ENCODE peak calls at places on chromosomes 5 and 9, in eight cellular contexts. P, U, Z, G, S, F, W and I are unnamed samples.

GRCh38 chr9:135070964-135071735 is 16.3 kb upstream of the OLFM1 start:
- DNase-seq in P (no peak), U (peak; percentile 2), Z (no peak), G (no peak), S (no peak), F (no peak), W (no peak), I (no peak)

GRCh38 chr9:136532799-136533774 is 12.8 kb downstream of the NOTCH1 start:
- DNase-seq in P (no peak), U (no peak), Z (no peak), G (no peak), S (no peak), F (no peak), W (no peak), I (no peak)

GRCh38 chr9:136336156-136336860 is 9.0 kb downstream of the GPSM1 start:
- DNase-seq in P (no peak), U (no peak), Z (no peak), G (no peak), S (no peak), F (no peak), W (no peak), I (no peak)

GRCh38 chr9:131281119-131281965 is 5.0 kb upstream of the FAM78A start:
- DNase-seq in P (no peak), U (no peak), Z (no peak), G (no peak), S (no peak), F (no peak), W (no peak), I (no peak)

GRCh38 chr9:120500733-120501132 is 79.2 kb downstream of the CDK5RAP2 start:
- DNase-seq in P (no peak), U (no peak), Z (no peak), G (no peak), S (no peak), F (no peak), W (no peak), I (no peak)

GRCh38 chr9:130372057-130372456 is 72.7 kb upstream of the ASS1 start:
- DNase-seq in P (peak; percentile 9), U (no peak), Z (no peak), G (peak; percentile 26), S (no peak), F (no peak), W (no peak), I (no peak)

GRCh38 chr5:133681896-133682295 is 69.6 kb upstream of the FSTL4 start:
- DNase-seq in P (no peak), U (no peak), Z (no peak), G (no peak), S (no peak), F (no peak), W (no peak), I (no peak)

GRCh38 chr9:80509358-80509757 is 937.6 kb downstream of the TLE4 start:
- DNase-seq in P (no peak), U (no peak), Z (no peak), G (peak; percentile 3), S (no peak), F (no peak), W (no peak), I (no peak)

GRCh38 chr5:124056326-124057160 is 544.6 kb downstream of the CSNK1G3 start:
- DNase-seq in P (no peak), U (peak; percentile 46), Z (no peak), G (no peak), S (no peak), F (no peak), W (no peak), I (no peak)

GRCh38 chr5:89292461-89292860 is 409.5 kb upstream of the MEF2C start:
- DNase-seq in P (no peak), U (no peak), Z (no peak), G (no peak), S (no peak), F (no peak), W (no peak), I (no peak)

GRCh38 chr9:7042124-7042523 is 284.4 kb downstream of the KDM4C start:
- DNase-seq in P (peak; percentile 59), U (no peak), Z (no peak), G (peak; percentile 51), S (no peak), F (no peak), W (no peak), I (no peak)

GRCh38 chr5:74605759-74606158 is 34.8 kb downstream of the ENC1 start:
- DNase-seq in P (no peak), U (no peak), Z (no peak), G (peak; percentile 57), S (no peak), F (no peak), W (no peak), I (no peak)

DNA sequence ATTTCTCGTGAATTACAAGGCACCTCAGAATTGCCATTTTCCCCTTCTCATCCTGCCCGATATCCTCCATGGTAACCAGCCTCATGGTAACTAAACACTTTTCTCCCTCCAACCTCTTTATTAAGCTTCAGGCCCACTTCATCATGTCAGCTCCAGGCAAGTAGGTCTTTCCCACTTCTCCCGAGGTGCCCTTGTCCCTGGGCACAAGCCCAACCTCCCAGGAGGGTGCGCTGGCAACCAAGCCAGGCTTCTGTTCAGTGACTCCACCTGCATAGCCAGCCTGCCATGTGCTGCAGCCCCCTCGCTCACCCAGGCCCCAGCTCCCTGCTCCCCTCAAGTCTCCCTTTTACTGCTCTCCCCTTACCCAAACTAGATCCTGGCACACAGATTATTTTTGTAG is 47.4 kb upstream of the AFAP1L1 start:
- DNase-seq in P (no peak), U (no peak), Z (no peak), G (no peak), S (no peak), F (no peak), W (no peak), I (no peak)
- TF ChIP-seq CTCF in P (no peak), U (no peak), Z (no peak), G (no peak), S (no peak), F (no peak), W (no peak), I (no peak)

DNA sequence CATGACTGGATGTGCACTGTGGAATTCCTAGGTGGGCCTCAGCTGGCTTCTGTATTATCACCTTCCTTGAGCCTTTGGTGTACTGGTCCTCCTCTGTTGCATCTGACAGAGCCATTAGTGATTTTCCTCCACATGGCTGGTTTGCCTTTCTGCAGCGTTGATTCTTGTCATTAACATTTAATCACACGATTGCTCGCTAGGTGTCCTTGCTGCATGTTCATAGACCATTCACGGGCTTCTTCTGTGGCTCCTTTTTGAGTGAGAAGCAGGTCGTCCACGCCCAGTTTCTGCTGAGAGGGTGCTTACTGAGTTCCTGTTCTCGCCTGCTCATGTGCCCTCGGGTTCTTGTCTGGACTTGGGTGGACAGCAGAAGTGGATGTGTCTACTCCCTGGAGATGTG is 29.3 kb downstream of the ADAMTS16 start:
- DNase-seq in P (no peak), U (no peak), Z (no peak), G (no peak), S (no peak), F (no peak), W (no peak), I (no peak)
- TF ChIP-seq CTCF in P (no peak), U (no peak), Z (no peak), G (no peak), S (no peak), F (no peak), W (no peak), I (no peak)

DNA sequence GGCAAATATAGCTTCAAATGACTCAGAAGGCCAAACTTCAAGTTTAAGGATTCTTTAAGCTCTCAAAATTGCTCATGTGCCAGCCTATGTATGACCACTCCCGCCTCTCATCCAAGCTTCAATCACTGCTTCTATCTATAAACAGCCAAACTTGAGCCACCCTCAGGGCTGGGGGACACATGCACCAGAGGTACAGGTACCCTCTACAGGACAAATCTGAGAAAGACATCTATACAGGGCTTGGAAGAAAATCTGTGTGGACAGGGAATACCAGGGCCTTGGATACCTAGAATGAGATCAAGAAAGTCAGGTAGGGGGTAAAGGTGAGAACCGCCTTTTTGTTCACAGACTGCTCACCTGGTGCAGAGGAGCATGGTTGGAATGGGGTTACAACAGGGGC is 217.9 kb downstream of the ATPSCKMT start:
- DNase-seq in P (no peak), U (no peak), Z (no peak), G (peak; percentile 37), S (no peak), F (no peak), W (no peak), I (no peak)
- TF ChIP-seq CTCF in P (no peak), U (no peak), Z (no peak), G (peak; percentile 54), S (no peak), F (peak; percentile 25), W (no peak), I (no peak)

GRCh38 chr9:32703635-32704034 is 68.2 kb upstream of the TAF1L start:
- DNase-seq in P (peak; percentile 49), U (no peak), Z (no peak), G (peak; percentile 29), S (no peak), F (peak; percentile 18), W (no peak), I (no peak)
- TF ChIP-seq CTCF in P (no peak), U (no peak), Z (peak; percentile 23), G (peak; percentile 60), S (no peak), F (peak; percentile 34), W (no peak), I (no peak)

GRCh38 chr9:93681316-93682154 is 105.2 kb downstream of the PHF2 start:
- DNase-seq in P (no peak), U (no peak), Z (no peak), G (no peak), S (peak; percentile 1), F (no peak), W (no peak), I (peak; percentile 2)

GRCh38 chr9:93678199-93679019 is 102.0 kb downstream of the PHF2 start:
- DNase-seq in P (no peak), U (peak; percentile 17), Z (no peak), G (no peak), S (no peak), F (no peak), W (no peak), I (peak; percentile 1)

GRCh38 chr9:93677641-93678136 is 101.3 kb downstream of the PHF2 start:
- DNase-seq in P (no peak), U (peak; percentile 28), Z (no peak), G (no peak), S (no peak), F (no peak), W (no peak), I (peak; percentile 4)

GRCh38 chr9:93680445-93681315 is 104.3 kb downstream of the PHF2 start:
- DNase-seq in P (no peak), U (peak; percentile 30), Z (no peak), G (no peak), S (peak; percentile 1), F (no peak), W (no peak), I (peak; percentile 5)

DNA sequence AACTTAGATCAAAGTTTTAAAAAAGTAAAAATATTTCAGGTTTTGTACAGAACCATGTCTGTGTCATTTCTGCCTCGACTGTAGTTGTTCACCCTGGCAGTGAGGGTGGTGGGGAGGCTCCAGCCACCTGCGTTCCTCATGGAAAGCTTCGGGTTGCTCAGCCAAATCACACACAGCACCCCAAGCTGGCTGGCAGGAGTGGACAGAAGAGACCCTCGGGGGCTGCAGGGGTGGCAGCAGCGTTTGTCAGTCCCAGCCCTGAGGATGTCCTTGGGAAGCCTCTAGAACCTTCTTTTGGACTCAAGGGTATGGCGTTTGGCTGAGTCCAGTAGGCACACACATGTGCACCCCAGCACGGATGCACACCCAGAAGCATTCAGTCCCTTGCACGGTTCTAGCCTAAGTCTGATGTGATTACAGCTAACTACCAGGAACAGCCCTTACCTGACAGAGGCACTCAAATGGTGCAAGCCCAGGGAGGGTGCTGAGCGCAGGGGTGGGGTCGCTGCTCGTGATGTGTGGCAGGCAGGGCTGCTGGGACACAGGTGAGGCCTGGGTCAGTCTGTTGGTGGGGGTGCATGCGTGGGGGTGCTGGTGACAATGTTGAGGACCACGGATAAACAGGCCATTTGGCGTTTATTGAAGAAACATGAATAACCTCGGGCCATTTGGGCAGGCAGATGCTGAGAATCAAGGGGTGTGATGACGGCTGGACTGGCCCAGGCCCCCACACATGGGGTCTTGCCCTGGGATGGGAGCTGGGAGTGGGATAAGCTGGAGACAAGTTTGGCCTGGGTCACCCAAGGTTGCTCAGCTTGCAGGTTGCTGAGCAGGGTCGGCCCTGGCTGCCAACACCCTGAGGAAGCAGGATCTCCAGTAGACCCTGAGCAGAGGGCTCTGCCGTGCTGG is 103.4 kb downstream of the PHF2 start:
- DNase-seq in P (no peak), U (peak; percentile 19), Z (no peak), G (no peak), S (peak; percentile 1), F (no peak), W (no peak), I (peak; percentile 2)
- TF ChIP-seq CTCF in P (no peak), U (no peak), Z (no peak), G (no peak), S (no peak), F (no peak), W (no peak), I (no peak)